ENCODE peak calls at places on chromosomes 6 and 20, in five cellular contexts. V is uterus; X is heart left ventricle; J is CD8-positive, alpha-beta memory T cell; N is endodermal cell. G is an unnamed sample.

GRCh38 chr20:15100506-15101160 is 763.2 kb upstream of the FLRT3 start:
- DNase-seq in V (no peak), X (no peak), J (no peak), N (no peak), G (no peak)

GRCh38 chr20:50272413-50273120 is 81.9 kb downstream of the CEBPB start:
- DNase-seq in V (no peak), X (peak; percentile 20), J (no peak), N (no peak), G (no peak)

GRCh38 chr6:99130897-99131873 is 183.4 kb upstream of the FBXL4 start:
- DNase-seq in V (no peak), X (no peak), J (no peak), N (peak; percentile 53), G (no peak)

GRCh38 chr6:11324453-11325023 is 92.1 kb upstream of the NEDD9 start:
- DNase-seq in V (no peak), X (no peak), J (no peak), N (no peak), G (no peak)

GRCh38 chr20:4160761-4161305 is 145.5 kb upstream of the RNF24 start:
- DNase-seq in V (no peak), X (peak; percentile 74), J (no peak), N (peak; percentile 67), G (peak; percentile 74)

GRCh38 chr20:8363970-8364733 is 232.1 kb downstream of the PLCB1 start:
- DNase-seq in V (no peak), X (no peak), J (no peak), N (no peak), G (no peak)

GRCh38 chr20:2751868-2752630 is 48.4 kb downstream of the CPXM1 start:
- DNase-seq in V (no peak), X (no peak), J (peak; percentile 53), N (no peak), G (no peak)

GRCh38 chr6:149961728-149962425 is 1.9 kb upstream of the ULBP1 start:
- DNase-seq in V (no peak), X (no peak), J (peak; percentile 26), N (peak; percentile 80), G (no peak)

GRCh38 chr20:3082306-3082951 is 2.1 kb downstream of the AVP start:
- DNase-seq in V (no peak), X (no peak), J (no peak), N (peak; percentile 65), G (no peak)

GRCh38 chr6:112717856-112718255 is 370.7 kb downstream of the RFPL4B start:
- DNase-seq in V (no peak), X (no peak), J (no peak), N (no peak), G (no peak)

GRCh38 chr20:44087051-44087856 is 99.7 kb downstream of the JPH2 start:
- DNase-seq in V (no peak), X (no peak), J (no peak), N (peak; percentile 29), G (no peak)

GRCh38 chr6:170207586-170207985 is 83.3 kb downstream of the DLL1 start:
- DNase-seq in V (peak; percentile 6), X (no peak), J (no peak), N (peak; percentile 31), G (no peak)

GRCh38 chr6:94953867-94954631 is 623.3 kb upstream of the MANEA start:
- DNase-seq in V (no peak), X (no peak), J (no peak), N (no peak), G (no peak)

GRCh38 chr6:37283786-37284185 is 25.8 kb upstream of the TMEM217 start:
- DNase-seq in V (no peak), X (peak; percentile 67), J (no peak), N (no peak), G (peak; percentile 90)

GRCh38 chr6:13307508-13307995 is 20.8 kb downstream of the TBC1D7 start:
- DNase-seq in V (peak; percentile 41), X (no peak), J (no peak), N (peak; percentile 15), G (no peak)

GRCh38 chr6:99802396-99803031 is 191.5 kb downstream of the MCHR2 start:
- DNase-seq in V (no peak), X (no peak), J (no peak), N (peak; percentile 96), G (no peak)

GRCh38 chr20:17281478-17281877 is 54.6 kb downstream of the PCSK2 start:
- DNase-seq in V (no peak), X (no peak), J (no peak), N (peak; percentile 90), G (no peak)

GRCh38 chr6:107489636-107490567 is at the start of gene SOBP:
- DNase-seq in V (peak; percentile 73), X (peak; percentile 85), J (peak; percentile 39), N (peak; percentile 83), G (peak; percentile 91)

GRCh38 chr6:137241481-137242011 is 22.4 kb upstream of the IFNGR1 start:
- DNase-seq in V (no peak), X (no peak), J (no peak), N (no peak), G (no peak)

GRCh38 chr6:64815718-64816117 is 891.3 kb downstream of the EYS start:
- DNase-seq in V (no peak), X (no peak), J (no peak), N (no peak), G (no peak)

GRCh38 chr20:37968726-37969401 is 64.4 kb downstream of the TTI1 start:
- DNase-seq in V (no peak), X (no peak), J (no peak), N (peak; percentile 78), G (no peak)

GRCh38 chr6:150413768-150414167 is 45.0 kb downstream of the IYD start:
- DNase-seq in V (no peak), X (no peak), J (no peak), N (no peak), G (no peak)

GRCh38 chr20:17890330-17890729 is 78.3 kb downstream of the SNX5 start:
- DNase-seq in V (no peak), X (no peak), J (no peak), N (no peak), G (no peak)

GRCh38 chr6:146358341-146359046 is 185.1 kb upstream of the RAB32 start:
- DNase-seq in V (no peak), X (no peak), J (no peak), N (no peak), G (no peak)

DNA sequence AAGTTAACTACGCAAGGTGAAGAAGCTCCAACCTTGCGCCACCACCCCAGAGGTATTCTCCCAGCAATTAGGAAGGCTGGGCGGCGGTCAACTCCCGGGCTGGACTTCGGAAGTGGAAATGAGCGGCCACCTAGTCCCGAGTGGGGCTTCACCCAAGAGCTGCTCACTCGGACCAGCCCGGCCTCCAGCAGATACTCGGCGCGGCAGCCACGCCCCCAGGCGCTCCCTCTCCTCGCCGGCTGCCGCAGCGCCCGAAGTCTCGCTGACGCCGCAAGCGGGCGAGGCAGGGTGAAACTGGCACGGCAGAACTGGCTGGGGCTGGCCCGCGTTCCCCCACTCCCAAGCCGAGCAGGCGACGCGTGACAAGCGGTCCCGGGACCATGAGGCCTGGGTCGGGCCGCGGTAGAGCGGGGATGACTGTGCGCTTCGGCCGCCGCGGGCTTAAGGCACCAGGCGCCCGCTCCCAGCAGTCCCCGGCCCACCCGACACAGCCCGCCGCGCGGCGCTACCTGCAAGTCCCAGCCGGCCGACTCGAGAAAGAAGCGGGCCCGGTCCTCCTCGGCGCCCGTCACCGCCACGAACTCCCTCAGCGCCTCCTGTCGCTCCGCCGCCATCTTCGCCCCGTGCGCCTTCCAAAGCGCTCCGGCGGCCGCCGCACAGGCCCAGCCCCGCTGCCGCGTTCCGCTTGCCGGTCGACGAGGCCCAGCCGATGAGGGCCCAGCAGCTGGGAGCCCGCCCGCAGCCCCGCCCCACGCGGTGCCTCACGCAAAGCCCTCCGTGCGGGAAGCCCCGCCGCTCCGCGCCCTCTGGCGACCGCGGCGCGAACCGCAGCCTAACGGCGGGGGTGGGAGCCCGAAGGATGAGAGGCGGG is at the start of gene NSFL1C:
- DNase-seq in V (peak; percentile 92), X (peak; percentile 97), J (peak; percentile 97), N (peak; percentile 99), G (peak; percentile 98)
- H3K4me1 ChIP-seq in V (peaks cover 14% of the 10 kb centered on the region), X (peaks cover 26% of the 10 kb centered on the region), J (peaks cover 35% of the 10 kb centered on the region), N (peaks cover 3% of the 10 kb centered on the region), G (no peaks in the 10 kb centered on the region)

GRCh38 chr20:59752704-59753460 is 148.5 kb downstream of the PHACTR3 start:
- DNase-seq in V (no peak), X (no peak), J (no peak), N (no peak), G (no peak)
- H3K4me3 ChIP-seq in V (no peak overlapping the region), X (no peak overlapping the region), J (no peak overlapping the region), N (no peak overlapping the region), G (no peak overlapping the region)

GRCh38 chr6:43776799-43777776 is 7.1 kb downstream of the VEGFA start:
- DNase-seq in V (no peak), X (no peak), J (no peak), N (no peak), G (no peak)
- H3K36me3 ChIP-seq in V (no peaks in the 10 kb centered on the region), X (peaks cover 8% of the 10 kb centered on the region), J (no peaks in the 10 kb centered on the region), N (peaks cover 90% of the 10 kb centered on the region), G (no peaks in the 10 kb centered on the region)

GRCh38 chr6:7238526-7238899 is 74.5 kb downstream of the SSR1 start:
- DNase-seq in V (no peak), X (no peak), J (no peak), N (no peak), G (no peak)
- H3K4me1 ChIP-seq in V (no peaks in the 10 kb centered on the region), X (peaks cover 30% of the 10 kb centered on the region), J (peaks cover 8% of the 10 kb centered on the region), N (peaks cover 18% of the 10 kb centered on the region), G (no peaks in the 10 kb centered on the region)

G was measured in aorta.